ENCODE peak calls at places on chromosomes 5 and 9, in five cellular contexts. One of them, this sample, is unnamed.

GRCh38 chr9:81078555-81078954 is 610.8 kb downstream of the TLE1 start:
- DNase-seq in WERI-Rb-1: no peak
- DNase-seq in stimulated activated CD8-positive, alpha-beta memory T cell treated with anti-CD3 and anti-CD28 coated beads, Interleukin-12 subunit alpha, Interleukin-12 subunit beta, amount 100 ng/mL, for 1 hour: no peak
- DNase-seq in tibial artery: no peak
- DNase-seq in cardiac muscle cell: no peak
- DNase-seq in this sample: no peak

GRCh38 chr5:317086-317811 is 4.3 kb upstream of the AHRR start:
- DNase-seq in WERI-Rb-1: peak
- DNase-seq in stimulated activated CD8-positive, alpha-beta memory T cell treated with anti-CD3 and anti-CD28 coated beads, Interleukin-12 subunit alpha, Interleukin-12 subunit beta, amount 100 ng/mL, for 1 hour: no peak
- DNase-seq in tibial artery: no peak
- DNase-seq in cardiac muscle cell: peak
- DNase-seq in this sample: peak

GRCh38 chr9:90100014-90100413 is 495.2 kb downstream of the GADD45G start:
- DNase-seq in WERI-Rb-1: peak
- DNase-seq in stimulated activated CD8-positive, alpha-beta memory T cell treated with anti-CD3 and anti-CD28 coated beads, Interleukin-12 subunit alpha, Interleukin-12 subunit beta, amount 100 ng/mL, for 1 hour: no peak
- DNase-seq in tibial artery: no peak
- DNase-seq in cardiac muscle cell: no peak
- DNase-seq in this sample: no peak

GRCh38 chr5:93805616-93806393 is 64.4 kb upstream of the POU5F2 start:
- DNase-seq in WERI-Rb-1: no peak
- DNase-seq in stimulated activated CD8-positive, alpha-beta memory T cell treated with anti-CD3 and anti-CD28 coated beads, Interleukin-12 subunit alpha, Interleukin-12 subunit beta, amount 100 ng/mL, for 1 hour: no peak
- DNase-seq in tibial artery: no peak
- DNase-seq in cardiac muscle cell: no peak
- DNase-seq in this sample: no peak

GRCh38 chr9:19828586-19828985 is 39.7 kb upstream of the SLC24A2 start:
- DNase-seq in WERI-Rb-1: peak
- DNase-seq in stimulated activated CD8-positive, alpha-beta memory T cell treated with anti-CD3 and anti-CD28 coated beads, Interleukin-12 subunit alpha, Interleukin-12 subunit beta, amount 100 ng/mL, for 1 hour: no peak
- DNase-seq in tibial artery: no peak
- DNase-seq in cardiac muscle cell: no peak
- DNase-seq in this sample: no peak

GRCh38 chr9:81431662-81432061 is 257.7 kb downstream of the TLE1 start:
- DNase-seq in WERI-Rb-1: no peak
- DNase-seq in stimulated activated CD8-positive, alpha-beta memory T cell treated with anti-CD3 and anti-CD28 coated beads, Interleukin-12 subunit alpha, Interleukin-12 subunit beta, amount 100 ng/mL, for 1 hour: no peak
- DNase-seq in tibial artery: no peak
- DNase-seq in cardiac muscle cell: no peak
- DNase-seq in this sample: no peak

GRCh38 chr5:64807505-64807904 is 38.8 kb downstream of the CWC27 start:
- DNase-seq in WERI-Rb-1: no peak
- DNase-seq in stimulated activated CD8-positive, alpha-beta memory T cell treated with anti-CD3 and anti-CD28 coated beads, Interleukin-12 subunit alpha, Interleukin-12 subunit beta, amount 100 ng/mL, for 1 hour: no peak
- DNase-seq in tibial artery: no peak
- DNase-seq in cardiac muscle cell: no peak
- DNase-seq in this sample: no peak

GRCh38 chr5:97047076-97047475 is 95.3 kb downstream of the LIX1 start:
- DNase-seq in WERI-Rb-1: no peak
- DNase-seq in stimulated activated CD8-positive, alpha-beta memory T cell treated with anti-CD3 and anti-CD28 coated beads, Interleukin-12 subunit alpha, Interleukin-12 subunit beta, amount 100 ng/mL, for 1 hour: no peak
- DNase-seq in tibial artery: no peak
- DNase-seq in cardiac muscle cell: no peak
- DNase-seq in this sample: no peak

GRCh38 chr5:173242675-173243085 is 7.7 kb upstream of the NKX2-5 start:
- DNase-seq in WERI-Rb-1: no peak
- DNase-seq in stimulated activated CD8-positive, alpha-beta memory T cell treated with anti-CD3 and anti-CD28 coated beads, Interleukin-12 subunit alpha, Interleukin-12 subunit beta, amount 100 ng/mL, for 1 hour: no peak
- DNase-seq in tibial artery: no peak
- DNase-seq in cardiac muscle cell: peak
- DNase-seq in this sample: no peak

GRCh38 chr9:4555251-4555650 is 65.0 kb downstream of the SLC1A1 start:
- DNase-seq in WERI-Rb-1: no peak
- DNase-seq in stimulated activated CD8-positive, alpha-beta memory T cell treated with anti-CD3 and anti-CD28 coated beads, Interleukin-12 subunit alpha, Interleukin-12 subunit beta, amount 100 ng/mL, for 1 hour: no peak
- DNase-seq in tibial artery: no peak
- DNase-seq in cardiac muscle cell: no peak
- DNase-seq in this sample: no peak

GRCh38 chr9:120324996-120325642 is 254.8 kb downstream of the CDK5RAP2 start:
- DNase-seq in WERI-Rb-1: peak
- DNase-seq in stimulated activated CD8-positive, alpha-beta memory T cell treated with anti-CD3 and anti-CD28 coated beads, Interleukin-12 subunit alpha, Interleukin-12 subunit beta, amount 100 ng/mL, for 1 hour: no peak
- DNase-seq in tibial artery: no peak
- DNase-seq in cardiac muscle cell: peak
- DNase-seq in this sample: no peak

GRCh38 chr9:91029621-91030361 is 228.2 kb downstream of the SYK start:
- DNase-seq in WERI-Rb-1: no peak
- DNase-seq in stimulated activated CD8-positive, alpha-beta memory T cell treated with anti-CD3 and anti-CD28 coated beads, Interleukin-12 subunit alpha, Interleukin-12 subunit beta, amount 100 ng/mL, for 1 hour: no peak
- DNase-seq in tibial artery: peak
- DNase-seq in cardiac muscle cell: no peak
- DNase-seq in this sample: no peak

GRCh38 chr5:149641000-149641576 is 59.8 kb downstream of the ARHGEF37 start:
- DNase-seq in WERI-Rb-1: no peak
- DNase-seq in stimulated activated CD8-positive, alpha-beta memory T cell treated with anti-CD3 and anti-CD28 coated beads, Interleukin-12 subunit alpha, Interleukin-12 subunit beta, amount 100 ng/mL, for 1 hour: no peak
- DNase-seq in tibial artery: peak
- DNase-seq in cardiac muscle cell: no peak
- DNase-seq in this sample: peak